ENCODE peak calls at places on chromosomes 16 and 17, in four cellular contexts. One of them, this sample, is unnamed.

GRCh38 chr16:50534091-50534490 is 14.1 kb upstream of the NKD1 start:
- DNase-seq in heart right ventricle: no peak
- DNase-seq in right lobe of liver: peak; percentile 38
- DNase-seq in lower leg skin: peak; percentile 20
- DNase-seq in this sample: no peak

GRCh38 chr17:35788504-35788998 is 6.9 kb downstream of the MMP28 start:
- DNase-seq in heart right ventricle: no peak
- DNase-seq in right lobe of liver: peak; percentile 7
- DNase-seq in lower leg skin: peak; percentile 68
- DNase-seq in this sample: no peak

GRCh38 chr17:3796822-3797170 is 4.2 kb downstream of the ITGAE start:
- DNase-seq in heart right ventricle: no peak
- DNase-seq in right lobe of liver: no peak
- DNase-seq in lower leg skin: no peak
- DNase-seq in this sample: no peak

GRCh38 chr17:48352630-48353029 is 77.4 kb downstream of the SKAP1 start:
- DNase-seq in heart right ventricle: no peak
- DNase-seq in right lobe of liver: no peak
- DNase-seq in lower leg skin: no peak
- DNase-seq in this sample: no peak

GRCh38 chr17:31918701-31919128 is 17.2 kb upstream of the UTP6 start:
- DNase-seq in heart right ventricle: no peak
- DNase-seq in right lobe of liver: no peak
- DNase-seq in lower leg skin: no peak
- DNase-seq in this sample: no peak

GRCh38 chr17:64780096-64781012 is 118.2 kb upstream of the SMURF2 start:
- DNase-seq in heart right ventricle: peak; percentile 57
- DNase-seq in right lobe of liver: peak; percentile 66
- DNase-seq in lower leg skin: peak; percentile 94
- DNase-seq in this sample: peak; percentile 92

GRCh38 chr17:63361182-63361581 is 84.9 kb downstream of the CYB561 start:
- DNase-seq in heart right ventricle: peak; percentile 16
- DNase-seq in right lobe of liver: no peak
- DNase-seq in lower leg skin: no peak
- DNase-seq in this sample: peak; percentile 46

GRCh38 chr17:8494506-8495111 is 58.9 kb downstream of the NDEL1 start:
- DNase-seq in heart right ventricle: no peak
- DNase-seq in right lobe of liver: no peak
- DNase-seq in lower leg skin: no peak
- DNase-seq in this sample: no peak

GRCh38 chr17:8581002-8581658 is 49.4 kb downstream of the MYH10 start:
- DNase-seq in heart right ventricle: no peak
- DNase-seq in right lobe of liver: no peak
- DNase-seq in lower leg skin: no peak
- DNase-seq in this sample: no peak

GRCh38 chr17:79509008-79509407 is 101.8 kb downstream of the RBFOX3 start:
- DNase-seq in heart right ventricle: no peak
- DNase-seq in right lobe of liver: no peak
- DNase-seq in lower leg skin: no peak
- DNase-seq in this sample: no peak

GRCh38 chr17:1008008-1008761 is 11.3 kb downstream of the TIMM22 start:
- DNase-seq in heart right ventricle: peak; percentile 56
- DNase-seq in right lobe of liver: no peak
- DNase-seq in lower leg skin: no peak
- DNase-seq in this sample: no peak

GRCh38 chr17:50133028-50133768 is 3.2 kb upstream of the SAMD14 start:
- DNase-seq in heart right ventricle: no peak
- DNase-seq in right lobe of liver: peak; percentile 62
- DNase-seq in lower leg skin: no peak
- DNase-seq in this sample: no peak

GRCh38 chr16:67055712-67056487 is 27.0 kb downstream of the CBFB start:
- DNase-seq in heart right ventricle: no peak
- DNase-seq in right lobe of liver: no peak
- DNase-seq in lower leg skin: no peak
- DNase-seq in this sample: no peak

GRCh38 chr16:80527297-80527696 is 13.5 kb upstream of the DYNLRB2 start:
- DNase-seq in heart right ventricle: no peak
- DNase-seq in right lobe of liver: no peak
- DNase-seq in lower leg skin: no peak
- DNase-seq in this sample: no peak

GRCh38 chr17:77507116-77507885 is 366.5 kb downstream of the SEC14L1 start:
- DNase-seq in heart right ventricle: no peak
- DNase-seq in right lobe of liver: no peak
- DNase-seq in lower leg skin: no peak
- DNase-seq in this sample: no peak

GRCh38 chr17:47279062-47279801 is 25.6 kb downstream of the ITGB3 start:
- DNase-seq in heart right ventricle: peak; percentile 67
- DNase-seq in right lobe of liver: no peak
- DNase-seq in lower leg skin: peak; percentile 93
- DNase-seq in this sample: peak; percentile 87

GRCh38 chr16:61323456-61323855 is 712.8 kb downstream of the CDH8 start:
- DNase-seq in heart right ventricle: no peak
- DNase-seq in right lobe of liver: no peak
- DNase-seq in lower leg skin: no peak
- DNase-seq in this sample: no peak

GRCh38 chr17:50541916-50542688 is 4.9 kb upstream of the SPATA20 start:
- DNase-seq in heart right ventricle: peak; percentile 92
- DNase-seq in right lobe of liver: peak; percentile 92
- DNase-seq in lower leg skin: peak; percentile 97
- DNase-seq in this sample: peak; percentile 95

GRCh38 chr16:86970726-86971125 is 346.5 kb downstream of the C16orf95 start:
- DNase-seq in heart right ventricle: no peak
- DNase-seq in right lobe of liver: no peak
- DNase-seq in lower leg skin: no peak
- DNase-seq in this sample: peak; percentile 22

DNA sequence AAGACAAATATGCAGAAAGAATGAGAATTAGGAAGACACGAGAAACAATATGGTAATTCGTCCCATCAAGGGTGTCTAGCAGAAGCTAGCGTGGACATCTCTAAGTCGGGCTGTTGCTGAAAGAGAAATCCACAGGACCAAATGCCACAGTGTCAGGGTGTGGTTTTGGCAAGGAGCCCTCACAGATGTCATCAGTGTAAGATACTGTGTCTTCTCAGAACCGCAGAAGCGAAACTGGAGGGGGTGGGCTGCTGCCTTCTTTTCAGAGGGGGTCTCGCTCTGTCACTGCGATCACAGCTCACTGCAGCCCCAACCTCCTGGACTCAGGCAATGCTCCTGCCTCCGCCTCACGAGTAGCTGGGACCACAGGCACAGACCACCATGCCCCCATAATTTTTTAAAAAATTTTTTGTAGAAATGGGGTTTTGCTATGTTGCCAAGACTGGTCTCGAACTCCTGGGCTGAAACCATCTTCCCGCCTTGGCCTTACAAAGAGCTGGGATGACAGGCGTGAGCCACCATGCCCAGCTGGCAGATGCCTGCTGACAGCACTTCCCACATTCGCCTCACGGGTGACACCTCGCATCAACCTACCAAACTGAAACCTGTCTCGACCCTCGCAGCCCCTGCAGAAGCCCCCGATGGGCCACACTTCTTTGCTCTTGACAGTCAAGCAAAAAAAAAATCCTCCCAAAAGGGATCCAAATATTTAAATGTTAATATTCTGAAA is 26.2 kb downstream of the TRAP1 start:
- DNase-seq in heart right ventricle: no peak
- DNase-seq in right lobe of liver: no peak
- DNase-seq in lower leg skin: peak; percentile 90
- DNase-seq in this sample: peak; percentile 48
- TF ChIP-seq CTCF in heart right ventricle: no peak
- TF ChIP-seq CTCF in right lobe of liver: peak; percentile 4
- TF ChIP-seq CTCF in lower leg skin: no peak
- TF ChIP-seq CTCF in this sample: no peak

GRCh38 chr16:27974896-27975540 is 88.5 kb downstream of the GSG1L start:
- DNase-seq in heart right ventricle: no peak
- DNase-seq in right lobe of liver: peak; percentile 30
- DNase-seq in lower leg skin: peak; percentile 70
- DNase-seq in this sample: no peak

GRCh38 chr16:27972500-27972899 is 91.0 kb downstream of the GSG1L start:
- DNase-seq in heart right ventricle: no peak
- DNase-seq in right lobe of liver: peak; percentile 37
- DNase-seq in lower leg skin: peak; percentile 28
- DNase-seq in this sample: no peak

GRCh38 chr16:27976990-27977389 is 86.5 kb downstream of the GSG1L start:
- DNase-seq in heart right ventricle: no peak
- DNase-seq in right lobe of liver: peak; percentile 23
- DNase-seq in lower leg skin: no peak
- DNase-seq in this sample: no peak

GRCh38 chr16:27969574-27969973 is 93.9 kb downstream of the GSG1L start:
- DNase-seq in heart right ventricle: no peak
- DNase-seq in right lobe of liver: no peak
- DNase-seq in lower leg skin: no peak
- DNase-seq in this sample: no peak

DNA sequence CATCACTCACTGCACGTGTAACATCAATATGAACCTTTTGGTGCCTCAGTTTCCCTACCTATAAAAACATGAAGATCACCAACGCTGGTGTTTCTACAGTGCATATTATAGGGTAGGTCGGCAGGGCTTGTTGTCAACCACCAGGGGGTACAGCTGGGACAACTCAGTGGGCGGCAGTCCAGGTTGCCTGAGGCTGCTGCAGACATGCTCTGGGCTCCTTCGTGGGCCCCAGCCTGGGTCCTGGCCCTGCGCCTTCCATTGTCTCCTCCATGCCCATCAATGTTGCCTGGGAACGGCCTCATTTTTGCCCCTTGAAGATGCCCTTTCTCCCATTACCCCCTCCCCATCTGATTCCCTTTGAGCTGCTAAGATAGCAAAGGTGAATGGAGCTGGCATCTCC is 89.8 kb downstream of the GSG1L start:
- DNase-seq in heart right ventricle: no peak
- DNase-seq in right lobe of liver: peak; percentile 28
- DNase-seq in lower leg skin: peak; percentile 52
- DNase-seq in this sample: no peak
- TF ChIP-seq CTCF in heart right ventricle: no peak
- TF ChIP-seq CTCF in right lobe of liver: no peak
- TF ChIP-seq CTCF in lower leg skin: no peak
- TF ChIP-seq CTCF in this sample: no peak

DNA sequence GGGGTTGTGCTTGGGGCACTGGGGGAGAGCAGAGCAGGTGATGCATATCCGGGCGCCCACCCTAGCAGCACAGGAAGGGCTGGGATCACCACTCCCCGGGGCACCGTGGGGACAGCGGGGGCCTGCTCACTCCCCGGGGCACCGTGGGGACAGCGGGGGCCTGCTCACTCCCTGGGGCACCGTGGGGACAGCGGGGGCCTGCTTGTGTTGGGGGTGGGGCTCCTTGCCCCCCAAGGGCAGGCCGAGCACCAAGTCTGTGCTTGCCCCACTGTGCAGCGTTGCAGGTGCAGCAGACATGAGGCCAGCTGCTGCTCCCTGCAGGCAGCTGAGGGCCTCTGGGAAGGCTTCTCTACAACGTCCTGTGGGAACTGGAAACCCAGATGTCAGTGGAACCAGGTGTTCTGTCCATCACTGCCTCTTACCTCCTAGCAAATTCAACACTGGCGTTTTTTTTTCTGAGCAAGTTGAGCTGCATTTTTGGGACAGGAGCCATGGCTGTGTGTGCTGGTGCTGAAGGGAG is 25.0 kb upstream of the ZNF750 start:
- DNase-seq in heart right ventricle: no peak
- DNase-seq in right lobe of liver: no peak
- DNase-seq in lower leg skin: no peak
- DNase-seq in this sample: no peak
- TF ChIP-seq CTCF in heart right ventricle: no peak
- TF ChIP-seq CTCF in right lobe of liver: no peak
- TF ChIP-seq CTCF in lower leg skin: no peak
- TF ChIP-seq CTCF in this sample: no peak

DNA sequence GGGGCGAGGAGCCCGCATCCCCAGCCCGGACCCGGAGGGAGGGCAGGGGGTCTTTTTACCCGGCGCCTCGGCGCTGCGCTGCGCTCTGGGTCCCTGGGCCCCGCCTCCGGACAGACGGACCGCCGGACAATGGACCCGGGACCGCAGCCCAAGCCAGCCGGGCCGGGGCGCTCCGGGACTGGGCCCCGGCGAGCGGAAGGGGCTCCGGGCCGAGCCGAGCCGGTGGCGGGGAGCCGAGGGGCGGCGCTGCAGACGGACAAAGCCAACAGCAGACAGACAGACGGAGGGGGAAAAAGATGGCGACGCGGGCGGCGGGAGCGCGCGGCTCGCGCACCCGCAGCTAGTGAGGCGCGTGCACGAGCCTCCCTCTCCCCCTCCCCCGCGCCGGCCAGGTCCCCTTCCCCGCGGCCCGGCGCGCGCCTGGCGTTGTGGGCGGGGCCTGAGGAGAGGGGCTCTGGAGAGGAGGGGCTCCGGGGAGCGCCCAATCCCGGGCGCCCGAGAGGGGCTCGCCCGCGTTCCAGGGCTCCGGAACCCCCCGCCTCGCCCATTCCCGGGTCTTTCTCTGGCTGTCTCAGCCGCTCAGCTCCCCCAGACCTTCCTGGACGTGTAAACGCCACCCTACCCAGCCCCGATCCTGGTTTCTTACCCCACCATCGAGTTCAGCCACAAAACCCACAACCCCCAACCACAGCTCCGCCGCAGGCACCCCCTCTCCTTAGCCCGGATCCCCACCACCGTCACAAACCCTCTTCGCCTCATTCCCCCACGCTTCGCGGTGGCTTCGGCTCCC is at the start of gene ZNF821:
- DNase-seq in heart right ventricle: peak; percentile 81
- DNase-seq in right lobe of liver: peak; percentile 82
- DNase-seq in lower leg skin: peak; percentile 94
- DNase-seq in this sample: peak; percentile 91
- TF ChIP-seq CTCF in heart right ventricle: peak; percentile 70
- TF ChIP-seq CTCF in right lobe of liver: no peak
- TF ChIP-seq CTCF in lower leg skin: no peak
- TF ChIP-seq CTCF in this sample: no peak

DNA sequence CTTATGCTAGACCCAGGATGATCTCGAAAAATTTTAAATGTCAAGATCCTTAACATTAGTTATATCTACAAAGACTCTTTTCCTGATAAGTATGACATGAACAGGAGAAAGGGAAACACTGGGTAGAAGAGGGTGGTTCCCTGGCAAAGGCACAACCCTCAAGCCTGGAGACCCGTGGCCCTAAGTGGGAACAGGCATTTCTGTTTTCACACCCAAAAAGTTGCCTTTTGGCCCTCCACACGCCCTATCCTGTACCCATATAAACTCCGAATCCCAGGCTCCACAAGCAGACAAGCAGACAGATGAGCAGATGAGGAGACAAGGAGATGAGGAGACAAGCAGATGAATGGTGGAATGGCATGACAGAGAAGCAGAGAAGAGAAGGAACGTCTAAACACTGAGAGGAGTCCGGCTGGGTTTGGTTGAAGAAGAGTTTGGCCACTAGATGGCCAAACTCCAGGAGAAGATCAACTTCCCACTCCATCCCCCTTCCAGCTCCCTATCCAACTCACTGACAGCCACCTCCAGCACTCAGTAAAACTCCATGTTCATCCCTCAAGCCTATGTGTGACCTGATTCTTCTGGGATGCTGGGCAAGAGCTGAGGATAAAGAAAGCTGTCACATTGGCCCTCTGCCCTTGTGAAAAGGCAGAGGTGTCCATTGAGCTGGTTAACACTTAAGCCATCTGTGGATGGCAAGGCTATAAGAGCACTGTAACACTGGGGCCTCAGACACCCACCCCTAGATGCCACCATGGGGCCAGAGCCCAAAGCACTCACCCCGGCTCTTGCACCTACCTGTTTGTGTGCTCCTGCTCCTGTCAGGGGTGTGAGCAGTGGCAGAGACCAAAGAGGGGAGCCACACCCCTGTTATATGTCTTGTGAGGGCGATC is 139.6 kb upstream of the FAM20A start:
- DNase-seq in heart right ventricle: no peak
- DNase-seq in right lobe of liver: no peak
- DNase-seq in lower leg skin: no peak
- DNase-seq in this sample: no peak
- TF ChIP-seq CTCF in heart right ventricle: no peak
- TF ChIP-seq CTCF in right lobe of liver: peak; percentile 24
- TF ChIP-seq CTCF in lower leg skin: no peak
- TF ChIP-seq CTCF in this sample: no peak